ENCODE peak calls at places on chromosomes 3 and 15, in six cellular contexts. One of them, this sample, is unnamed.

GRCh38 chr15:59371458-59372351 is 966 bp downstream of the MYO1E start:
- DNase-seq in NB4: no peak
- DNase-seq in fibroblast of the aortic adventitia: peak; percentile 36
- DNase-seq in stimulated activated CD4-positive, alpha-beta T cell treated with anti-CD3 and anti-CD28 coated beads, TNF-alpha, amount 100 ng/mL, for 4 hours: no peak
- DNase-seq in T-helper 1 cell: no peak
- DNase-seq in mucosa of gallbladder: peak; percentile 16
- DNase-seq in this sample: peak; percentile 70

GRCh38 chr3:99833833-99834583 is 16.3 kb downstream of the CMSS1 start:
- DNase-seq in T-helper 1 cell: no peak
- DNase-seq in fibroblast of the aortic adventitia: peak; percentile 15
- DNase-seq in NB4: no peak
- DNase-seq in stimulated activated CD4-positive, alpha-beta T cell treated with anti-CD3 and anti-CD28 coated beads, TNF-alpha, amount 100 ng/mL, for 4 hours: no peak
- DNase-seq in mucosa of gallbladder: no peak
- DNase-seq in this sample: no peak

GRCh38 chr15:98017150-98017964 is 56.9 kb downstream of the ARRDC4 start:
- DNase-seq in T-helper 1 cell: no peak
- DNase-seq in fibroblast of the aortic adventitia: no peak
- DNase-seq in stimulated activated CD4-positive, alpha-beta T cell treated with anti-CD3 and anti-CD28 coated beads, TNF-alpha, amount 100 ng/mL, for 4 hours: no peak
- DNase-seq in NB4: no peak
- DNase-seq in mucosa of gallbladder: peak; percentile 14
- DNase-seq in this sample: no peak

GRCh38 chr15:34318277-34319079 is 19.1 kb downstream of the SLC12A6 start:
- DNase-seq in NB4: peak; percentile 63
- DNase-seq in fibroblast of the aortic adventitia: peak; percentile 77
- DNase-seq in T-helper 1 cell: no peak
- DNase-seq in mucosa of gallbladder: peak; percentile 75
- DNase-seq in stimulated activated CD4-positive, alpha-beta T cell treated with anti-CD3 and anti-CD28 coated beads, TNF-alpha, amount 100 ng/mL, for 4 hours: no peak
- DNase-seq in this sample: peak; percentile 67

GRCh38 chr15:55909036-55909811 is 84.2 kb downstream of the NEDD4 start:
- DNase-seq in mucosa of gallbladder: no peak
- DNase-seq in T-helper 1 cell: no peak
- DNase-seq in NB4: no peak
- DNase-seq in stimulated activated CD4-positive, alpha-beta T cell treated with anti-CD3 and anti-CD28 coated beads, TNF-alpha, amount 100 ng/mL, for 4 hours: no peak
- DNase-seq in fibroblast of the aortic adventitia: peak; percentile 33
- DNase-seq in this sample: no peak

GRCh38 chr3:177681156-177681555 is 483.9 kb upstream of the TBL1XR1 start:
- DNase-seq in fibroblast of the aortic adventitia: peak; percentile 37
- DNase-seq in T-helper 1 cell: no peak
- DNase-seq in stimulated activated CD4-positive, alpha-beta T cell treated with anti-CD3 and anti-CD28 coated beads, TNF-alpha, amount 100 ng/mL, for 4 hours: no peak
- DNase-seq in mucosa of gallbladder: no peak
- DNase-seq in NB4: no peak
- DNase-seq in this sample: no peak

GRCh38 chr3:172224560-172225214 is 185.3 kb downstream of the FNDC3B start:
- DNase-seq in mucosa of gallbladder: no peak
- DNase-seq in NB4: no peak
- DNase-seq in T-helper 1 cell: no peak
- DNase-seq in stimulated activated CD4-positive, alpha-beta T cell treated with anti-CD3 and anti-CD28 coated beads, TNF-alpha, amount 100 ng/mL, for 4 hours: no peak
- DNase-seq in fibroblast of the aortic adventitia: no peak
- DNase-seq in this sample: no peak

GRCh38 chr3:186439725-186440124 is 77.7 kb upstream of the DGKG start:
- DNase-seq in T-helper 1 cell: no peak
- DNase-seq in fibroblast of the aortic adventitia: no peak
- DNase-seq in stimulated activated CD4-positive, alpha-beta T cell treated with anti-CD3 and anti-CD28 coated beads, TNF-alpha, amount 100 ng/mL, for 4 hours: no peak
- DNase-seq in mucosa of gallbladder: no peak
- DNase-seq in NB4: no peak
- DNase-seq in this sample: no peak

GRCh38 chr3:159821148-159821547 is 167.5 kb upstream of the IL12A start:
- DNase-seq in T-helper 1 cell: no peak
- DNase-seq in NB4: no peak
- DNase-seq in mucosa of gallbladder: no peak
- DNase-seq in fibroblast of the aortic adventitia: no peak
- DNase-seq in stimulated activated CD4-positive, alpha-beta T cell treated with anti-CD3 and anti-CD28 coated beads, TNF-alpha, amount 100 ng/mL, for 4 hours: no peak
- DNase-seq in this sample: no peak

GRCh38 chr15:68204776-68205557 is at the start of gene CALML4:
- DNase-seq in NB4: no peak
- DNase-seq in T-helper 1 cell: no peak
- DNase-seq in stimulated activated CD4-positive, alpha-beta T cell treated with anti-CD3 and anti-CD28 coated beads, TNF-alpha, amount 100 ng/mL, for 4 hours: no peak
- DNase-seq in mucosa of gallbladder: peak; percentile 90
- DNase-seq in fibroblast of the aortic adventitia: peak; percentile 65
- DNase-seq in this sample: peak; percentile 90

GRCh38 chr3:133930341-133930933 is 34.8 kb upstream of the RAB6B start:
- DNase-seq in NB4: peak; percentile 79
- DNase-seq in mucosa of gallbladder: peak; percentile 30
- DNase-seq in fibroblast of the aortic adventitia: peak; percentile 88
- DNase-seq in stimulated activated CD4-positive, alpha-beta T cell treated with anti-CD3 and anti-CD28 coated beads, TNF-alpha, amount 100 ng/mL, for 4 hours: no peak
- DNase-seq in T-helper 1 cell: no peak
- DNase-seq in this sample: no peak

GRCh38 chr3:28077566-28077965 is 163.9 kb upstream of the CMC1 start:
- DNase-seq in fibroblast of the aortic adventitia: peak; percentile 66
- DNase-seq in NB4: peak; percentile 54
- DNase-seq in T-helper 1 cell: no peak
- DNase-seq in stimulated activated CD4-positive, alpha-beta T cell treated with anti-CD3 and anti-CD28 coated beads, TNF-alpha, amount 100 ng/mL, for 4 hours: no peak
- DNase-seq in mucosa of gallbladder: no peak
- DNase-seq in this sample: no peak

GRCh38 chr15:65873271-65873670 is 4.0 kb downstream of the RAB11A start:
- DNase-seq in stimulated activated CD4-positive, alpha-beta T cell treated with anti-CD3 and anti-CD28 coated beads, TNF-alpha, amount 100 ng/mL, for 4 hours: no peak
- DNase-seq in NB4: no peak
- DNase-seq in T-helper 1 cell: no peak
- DNase-seq in fibroblast of the aortic adventitia: peak; percentile 3
- DNase-seq in mucosa of gallbladder: no peak
- DNase-seq in this sample: no peak

GRCh38 chr15:68612979-68613740 is 34.4 kb downstream of the CORO2B start:
- DNase-seq in mucosa of gallbladder: no peak
- DNase-seq in fibroblast of the aortic adventitia: peak; percentile 45
- DNase-seq in T-helper 1 cell: no peak
- DNase-seq in NB4: peak; percentile 36
- DNase-seq in stimulated activated CD4-positive, alpha-beta T cell treated with anti-CD3 and anti-CD28 coated beads, TNF-alpha, amount 100 ng/mL, for 4 hours: no peak
- DNase-seq in this sample: no peak

GRCh38 chr3:160179906-160180305 is 45.3 kb upstream of the C3orf80 start:
- DNase-seq in mucosa of gallbladder: no peak
- DNase-seq in NB4: no peak
- DNase-seq in stimulated activated CD4-positive, alpha-beta T cell treated with anti-CD3 and anti-CD28 coated beads, TNF-alpha, amount 100 ng/mL, for 4 hours: no peak
- DNase-seq in fibroblast of the aortic adventitia: no peak
- DNase-seq in T-helper 1 cell: no peak
- DNase-seq in this sample: no peak

GRCh38 chr3:66803206-66803605 is 194.9 kb upstream of the KBTBD8 start:
- DNase-seq in stimulated activated CD4-positive, alpha-beta T cell treated with anti-CD3 and anti-CD28 coated beads, TNF-alpha, amount 100 ng/mL, for 4 hours: no peak
- DNase-seq in NB4: no peak
- DNase-seq in mucosa of gallbladder: no peak
- DNase-seq in fibroblast of the aortic adventitia: no peak
- DNase-seq in T-helper 1 cell: no peak
- DNase-seq in this sample: no peak

GRCh38 chr15:62163847-62164499 is 1.1 kb downstream of the C2CD4B start:
- DNase-seq in fibroblast of the aortic adventitia: no peak
- DNase-seq in T-helper 1 cell: no peak
- DNase-seq in stimulated activated CD4-positive, alpha-beta T cell treated with anti-CD3 and anti-CD28 coated beads, TNF-alpha, amount 100 ng/mL, for 4 hours: no peak
- DNase-seq in mucosa of gallbladder: no peak
- DNase-seq in NB4: no peak
- DNase-seq in this sample: peak; percentile 37

GRCh38 chr15:69732133-69732532 is 279.5 kb downstream of the RPLP1 start:
- DNase-seq in stimulated activated CD4-positive, alpha-beta T cell treated with anti-CD3 and anti-CD28 coated beads, TNF-alpha, amount 100 ng/mL, for 4 hours: no peak
- DNase-seq in mucosa of gallbladder: no peak
- DNase-seq in T-helper 1 cell: no peak
- DNase-seq in fibroblast of the aortic adventitia: no peak
- DNase-seq in NB4: no peak
- DNase-seq in this sample: no peak

GRCh38 chr15:63196846-63197245 is 7.4 kb downstream of the RAB8B start:
- DNase-seq in NB4: no peak
- DNase-seq in fibroblast of the aortic adventitia: no peak
- DNase-seq in mucosa of gallbladder: no peak
- DNase-seq in T-helper 1 cell: no peak
- DNase-seq in stimulated activated CD4-positive, alpha-beta T cell treated with anti-CD3 and anti-CD28 coated beads, TNF-alpha, amount 100 ng/mL, for 4 hours: no peak
- DNase-seq in this sample: no peak

GRCh38 chr15:62444104-62445027 is 279.3 kb upstream of the C2CD4B start:
- DNase-seq in fibroblast of the aortic adventitia: peak; percentile 98
- DNase-seq in NB4: no peak
- DNase-seq in mucosa of gallbladder: no peak
- DNase-seq in T-helper 1 cell: no peak
- DNase-seq in stimulated activated CD4-positive, alpha-beta T cell treated with anti-CD3 and anti-CD28 coated beads, TNF-alpha, amount 100 ng/mL, for 4 hours: no peak
- DNase-seq in this sample: no peak

GRCh38 chr3:113912551-113913246 is 35.1 kb upstream of the ZDHHC23 start:
- DNase-seq in stimulated activated CD4-positive, alpha-beta T cell treated with anti-CD3 and anti-CD28 coated beads, TNF-alpha, amount 100 ng/mL, for 4 hours: no peak
- DNase-seq in T-helper 1 cell: no peak
- DNase-seq in mucosa of gallbladder: peak; percentile 34
- DNase-seq in fibroblast of the aortic adventitia: peak; percentile 80
- DNase-seq in NB4: peak; percentile 62
- DNase-seq in this sample: peak; percentile 39

GRCh38 chr3:124882749-124883148 is 4.4 kb downstream of the ITGB5 start:
- DNase-seq in fibroblast of the aortic adventitia: no peak
- DNase-seq in T-helper 1 cell: no peak
- DNase-seq in stimulated activated CD4-positive, alpha-beta T cell treated with anti-CD3 and anti-CD28 coated beads, TNF-alpha, amount 100 ng/mL, for 4 hours: no peak
- DNase-seq in NB4: no peak
- DNase-seq in mucosa of gallbladder: no peak
- DNase-seq in this sample: no peak

GRCh38 chr3:186532641-186533072 is 11.5 kb downstream of the CRYGS start:
- DNase-seq in stimulated activated CD4-positive, alpha-beta T cell treated with anti-CD3 and anti-CD28 coated beads, TNF-alpha, amount 100 ng/mL, for 4 hours: no peak
- DNase-seq in fibroblast of the aortic adventitia: no peak
- DNase-seq in T-helper 1 cell: no peak
- DNase-seq in mucosa of gallbladder: no peak
- DNase-seq in NB4: peak; percentile 91
- DNase-seq in this sample: no peak

GRCh38 chr3:23821858-23822257 is 16.1 kb downstream of the UBE2E1 start:
- DNase-seq in fibroblast of the aortic adventitia: no peak
- DNase-seq in NB4: no peak
- DNase-seq in stimulated activated CD4-positive, alpha-beta T cell treated with anti-CD3 and anti-CD28 coated beads, TNF-alpha, amount 100 ng/mL, for 4 hours: no peak
- DNase-seq in mucosa of gallbladder: no peak
- DNase-seq in T-helper 1 cell: no peak
- DNase-seq in this sample: no peak

GRCh38 chr3:197302033-197302432 is 3.6 kb upstream of the DLG1 start:
- DNase-seq in fibroblast of the aortic adventitia: no peak
- DNase-seq in NB4: no peak
- DNase-seq in mucosa of gallbladder: no peak
- DNase-seq in stimulated activated CD4-positive, alpha-beta T cell treated with anti-CD3 and anti-CD28 coated beads, TNF-alpha, amount 100 ng/mL, for 4 hours: no peak
- DNase-seq in T-helper 1 cell: no peak
- DNase-seq in this sample: no peak

GRCh38 chr15:44101286-44101685 is 93.8 kb downstream of the FRMD5 start:
- DNase-seq in mucosa of gallbladder: no peak
- DNase-seq in NB4: no peak
- DNase-seq in fibroblast of the aortic adventitia: peak; percentile 73
- DNase-seq in T-helper 1 cell: no peak
- DNase-seq in stimulated activated CD4-positive, alpha-beta T cell treated with anti-CD3 and anti-CD28 coated beads, TNF-alpha, amount 100 ng/mL, for 4 hours: no peak
- DNase-seq in this sample: no peak

GRCh38 chr3:43411429-43411828 is 125.1 kb downstream of the SNRK start:
- DNase-seq in stimulated activated CD4-positive, alpha-beta T cell treated with anti-CD3 and anti-CD28 coated beads, TNF-alpha, amount 100 ng/mL, for 4 hours: no peak
- DNase-seq in NB4: no peak
- DNase-seq in mucosa of gallbladder: no peak
- DNase-seq in T-helper 1 cell: no peak
- DNase-seq in fibroblast of the aortic adventitia: no peak
- DNase-seq in this sample: no peak

GRCh38 chr3:69819283-69819682 is 80.0 kb downstream of the MITF start:
- DNase-seq in NB4: no peak
- DNase-seq in T-helper 1 cell: no peak
- DNase-seq in stimulated activated CD4-positive, alpha-beta T cell treated with anti-CD3 and anti-CD28 coated beads, TNF-alpha, amount 100 ng/mL, for 4 hours: no peak
- DNase-seq in mucosa of gallbladder: peak; percentile 23
- DNase-seq in fibroblast of the aortic adventitia: no peak
- DNase-seq in this sample: no peak

GRCh38 chr3:52302426-52303185 is 13.5 kb upstream of the DNAH1 start:
- DNase-seq in T-helper 1 cell: no peak
- DNase-seq in NB4: no peak
- DNase-seq in fibroblast of the aortic adventitia: no peak
- DNase-seq in stimulated activated CD4-positive, alpha-beta T cell treated with anti-CD3 and anti-CD28 coated beads, TNF-alpha, amount 100 ng/mL, for 4 hours: no peak
- DNase-seq in mucosa of gallbladder: no peak
- DNase-seq in this sample: no peak

GRCh38 chr3:155335955-155336354 is 42.5 kb upstream of the STRIT1 start:
- DNase-seq in mucosa of gallbladder: no peak
- DNase-seq in NB4: no peak
- DNase-seq in fibroblast of the aortic adventitia: no peak
- DNase-seq in stimulated activated CD4-positive, alpha-beta T cell treated with anti-CD3 and anti-CD28 coated beads, TNF-alpha, amount 100 ng/mL, for 4 hours: no peak
- DNase-seq in T-helper 1 cell: no peak
- DNase-seq in this sample: no peak

GRCh38 chr15:101675015-101675414 is 22.8 kb upstream of the TM2D3 start:
- DNase-seq in T-helper 1 cell: no peak
- DNase-seq in fibroblast of the aortic adventitia: peak; percentile 59
- DNase-seq in NB4: no peak
- DNase-seq in stimulated activated CD4-positive, alpha-beta T cell treated with anti-CD3 and anti-CD28 coated beads, TNF-alpha, amount 100 ng/mL, for 4 hours: no peak
- DNase-seq in mucosa of gallbladder: no peak
- DNase-seq in this sample: no peak

GRCh38 chr3:13687409-13687989 is 138.6 kb downstream of the FBLN2 start:
- DNase-seq in stimulated activated CD4-positive, alpha-beta T cell treated with anti-CD3 and anti-CD28 coated beads, TNF-alpha, amount 100 ng/mL, for 4 hours: no peak
- DNase-seq in NB4: no peak
- DNase-seq in mucosa of gallbladder: no peak
- DNase-seq in fibroblast of the aortic adventitia: no peak
- DNase-seq in T-helper 1 cell: no peak
- DNase-seq in this sample: no peak

GRCh38 chr3:69444980-69445379 is 59.1 kb upstream of the FRMD4B start:
- DNase-seq in stimulated activated CD4-positive, alpha-beta T cell treated with anti-CD3 and anti-CD28 coated beads, TNF-alpha, amount 100 ng/mL, for 4 hours: no peak
- DNase-seq in fibroblast of the aortic adventitia: peak; percentile 47
- DNase-seq in mucosa of gallbladder: no peak
- DNase-seq in T-helper 1 cell: no peak
- DNase-seq in NB4: no peak
- DNase-seq in this sample: no peak